ENCODE peak calls at places on chromosomes 11 and 22, in nine cellular contexts. D is brain microvascular endothelial cell, O is psoas muscle, G is fibroblast of the aortic adventitia, I is cardiac fibroblast, L is AG04450, H is trophoblast cell, J is GM12864, X is WERI-Rb-1. Y is an unnamed sample.

GRCh38 chr22:44451016-44451415 is 47.0 kb downstream of the RTL6 start:
- DNase-seq in O (no peak), L (no peak), I (no peak), J (no peak), H (no peak), X (no peak), D (no peak), G (no peak), Y (peak; percentile 29)

GRCh38 chr11:66272600-66272999 is 4.2 kb downstream of the RAB1B start:
- DNase-seq in L (no peak), J (no peak), O (no peak), D (no peak), H (no peak), X (no peak), G (no peak), I (no peak), Y (no peak)

GRCh38 chr11:32931605-32932004 is 39.0 kb downstream of the QSER1 start:
- DNase-seq in O (no peak), L (no peak), H (no peak), I (peak; percentile 8), J (no peak), X (no peak), D (no peak), G (peak; percentile 9), Y (no peak)

GRCh38 chr22:12601870-12602779 is 2925.9 kb upstream of the OR11H1 start:
- DNase-seq in H (peak; percentile 68), J (no peak), O (peak; percentile 55), L (no peak), G (no peak), D (no peak), X (peak; percentile 25), I (no peak), Y (no peak)

GRCh38 chr11:35235944-35236666 is 97.1 kb downstream of the CD44 start:
- DNase-seq in G (peak; percentile 25), D (no peak), J (no peak), X (no peak), H (no peak), I (no peak), L (no peak), O (no peak), Y (no peak)

GRCh38 chr11:70736461-70736860 is 338.1 kb downstream of the CTTN start:
- DNase-seq in G (no peak), I (no peak), L (no peak), X (no peak), O (peak; percentile 39), J (no peak), H (no peak), D (no peak), Y (no peak)

GRCh38 chr11:75633409-75634011 is 35.3 kb downstream of the MAP6 start:
- DNase-seq in L (no peak), I (no peak), G (no peak), J (no peak), H (no peak), D (no peak), O (no peak), X (peak; percentile 84), Y (no peak)

GRCh38 chr11:76763573-76764348 is 19.4 kb upstream of the TSKU start:
- DNase-seq in J (no peak), L (no peak), D (peak; percentile 79), G (peak; percentile 98), I (peak; percentile 93), H (no peak), O (peak; percentile 67), X (no peak), Y (no peak)

GRCh38 chr11:70153133-70153727 is 49.9 kb upstream of the FADD start:
- DNase-seq in D (no peak), G (no peak), I (no peak), X (no peak), J (peak; percentile 5), O (no peak), H (no peak), L (no peak), Y (no peak)

GRCh38 chr22:48407256-48407955 is 1420.3 kb downstream of the BRD1 start:
- DNase-seq in L (no peak), I (no peak), H (no peak), O (no peak), X (no peak), G (no peak), D (no peak), J (no peak), Y (no peak)

GRCh38 chr11:105108247-105108646 is 31.3 kb downstream of the CARD18 start:
- DNase-seq in L (no peak), J (no peak), X (no peak), H (no peak), I (no peak), G (no peak), D (no peak), O (no peak), Y (no peak)

GRCh38 chr22:25764270-25765015 is 22.5 kb downstream of the MYO18B start:
- DNase-seq in D (no peak), I (no peak), O (peak; percentile 50), L (no peak), H (no peak), J (no peak), G (no peak), X (peak; percentile 26), Y (peak; percentile 86)

GRCh38 chr11:90113541-90113940 is 20.9 kb upstream of the NAALAD2 start:
- DNase-seq in X (no peak), J (no peak), H (no peak), G (peak; percentile 10), D (no peak), O (no peak), L (no peak), I (peak; percentile 10), Y (no peak)

GRCh38 chr22:30206964-30207363 is 39.6 kb downstream of the LIF start:
- DNase-seq in D (peak; percentile 98), X (no peak), I (peak; percentile 90), H (peak; percentile 84), J (no peak), G (peak; percentile 93), O (no peak), L (peak; percentile 95), Y (peak; percentile 86)

GRCh38 chr22:28410050-28410816 is 269.4 kb downstream of the TTC28 start:
- DNase-seq in O (no peak), J (no peak), I (peak; percentile 44), D (peak; percentile 7), G (peak; percentile 71), L (no peak), X (peak; percentile 16), H (no peak), Y (no peak)

GRCh38 chr22:29130490-29130889 is 57.7 kb downstream of the KREMEN1 start:
- DNase-seq in L (no peak), G (no peak), J (no peak), I (no peak), X (no peak), D (no peak), H (no peak), O (no peak), Y (no peak)

GRCh38 chr11:87926250-87926970 is 248.8 kb downstream of the RAB38 start:
- DNase-seq in J (no peak), D (peak; percentile 90), X (peak; percentile 39), L (no peak), G (peak; percentile 1), H (no peak), O (no peak), I (peak; percentile 31), Y (peak; percentile 63)

DNA sequence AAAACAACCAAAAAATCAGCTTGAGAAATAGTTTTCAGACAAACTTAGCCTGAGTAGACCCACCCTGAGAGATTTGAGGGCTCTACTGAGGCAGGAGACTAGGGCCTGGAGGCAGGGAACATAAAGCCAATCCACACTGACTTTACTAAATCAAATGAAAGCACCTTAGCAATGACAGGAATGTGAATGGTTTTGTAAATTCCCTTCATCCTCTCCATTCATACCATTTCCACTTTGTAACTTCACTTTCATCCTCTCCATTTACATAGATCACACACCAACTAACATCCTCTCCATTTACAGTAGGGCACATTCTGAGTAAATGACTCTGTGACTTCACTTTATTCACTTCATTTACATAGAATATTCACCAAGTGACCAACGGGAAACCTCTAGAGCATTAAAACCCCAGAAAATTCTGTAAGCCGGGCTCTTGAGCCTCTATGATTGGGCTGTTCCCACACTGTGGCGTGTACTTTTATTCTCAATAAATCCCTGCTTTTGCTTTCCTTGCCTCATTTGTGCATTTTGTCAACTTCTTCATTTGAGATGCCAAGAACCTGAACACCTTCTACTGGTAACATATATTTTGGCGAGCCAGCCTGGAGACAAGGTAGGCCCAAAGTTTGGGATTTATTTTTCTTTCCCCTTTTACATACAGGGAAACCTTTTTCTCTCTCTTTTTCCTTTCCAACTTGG is 82.9 kb downstream of the PIWIL4 start:
- DNase-seq in D (no peak), I (no peak), G (no peak), J (no peak), O (no peak), L (no peak), X (no peak), H (no peak), Y (peak; percentile 58)
- H3K4me3 ChIP-seq in D (no peak overlapping the region), I (no peak overlapping the region), G (no peak overlapping the region), J (no peak overlapping the region), O (no peak overlapping the region), L (no peak overlapping the region), X (no peak overlapping the region), H (no peak overlapping the region), Y (no peak overlapping the region)

DNA sequence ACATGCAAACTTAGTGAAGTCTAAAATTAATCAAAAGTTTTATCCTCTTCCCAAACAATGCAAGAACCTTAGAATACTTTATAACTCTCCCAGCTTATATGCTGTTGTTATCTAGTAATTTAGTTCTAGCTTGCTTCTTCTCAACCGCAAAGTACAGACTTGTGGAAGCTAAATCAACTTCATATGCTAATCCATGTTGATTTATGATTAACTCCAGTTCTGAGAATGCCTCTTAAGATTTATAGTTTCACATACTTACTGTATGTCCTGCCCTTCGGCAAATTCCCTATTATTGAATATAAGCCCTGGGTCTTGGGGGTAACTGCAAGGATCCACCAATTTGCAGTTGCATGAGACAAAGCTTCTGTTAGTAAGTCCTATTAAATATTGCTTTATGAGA is 17.6 kb upstream of the SLC35F2 start:
- DNase-seq in O (no peak), L (no peak), X (no peak), H (no peak), G (no peak), D (no peak), I (no peak), J (no peak), Y (no peak)
- H3K4me3 ChIP-seq in O (no peak overlapping the region), L (no peak overlapping the region), X (no peak overlapping the region), H (no peak overlapping the region), G (no peak overlapping the region), D (no peak overlapping the region), I (no peak overlapping the region), J (no peak overlapping the region), Y (no peak overlapping the region)

DNA sequence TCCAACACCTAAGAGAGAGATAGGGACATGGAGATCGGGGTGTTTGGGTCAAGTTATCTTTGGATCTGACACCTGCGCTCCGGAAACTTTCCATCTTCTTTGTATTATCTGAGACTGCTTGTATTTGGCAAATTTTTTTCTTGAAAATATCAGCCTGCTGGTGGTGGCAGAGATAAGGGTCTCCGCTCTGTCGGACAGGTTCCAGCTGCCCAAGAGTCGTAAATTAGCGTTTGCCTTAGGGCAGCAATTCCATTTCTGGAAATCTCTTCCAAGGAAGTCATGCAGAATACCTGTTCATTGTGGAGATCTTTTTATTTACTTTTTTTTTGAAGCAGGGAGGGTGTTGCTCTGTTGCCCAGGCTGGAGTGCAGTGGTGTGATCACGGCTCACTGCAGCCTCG is 19.5 kb upstream of the CSNK1E start:
- DNase-seq in L (no peak), O (peak; percentile 6), G (no peak), J (no peak), H (peak; percentile 96), I (no peak), X (no peak), D (no peak), Y (no peak)
- H3K4me3 ChIP-seq in L (peak overlapping the region; percentile 58), O (peak overlapping the region; percentile 52), G (peak overlapping the region; percentile 59), J (peak overlapping the region; percentile 51), H (no peak overlapping the region), I (peak overlapping the region; percentile 40), X (no peak overlapping the region), D (no peak overlapping the region), Y (peak overlapping the region; percentile 73)

GRCh38 chr11:114076974-114077373 is 17.5 kb downstream of the ZBTB16 start:
- DNase-seq in O (no peak), X (no peak), D (no peak), I (no peak), G (no peak), J (no peak), H (no peak), L (no peak), Y (peak; percentile 58)
- H3K4me3 ChIP-seq in O (no peak overlapping the region), X (no peak overlapping the region), D (no peak overlapping the region), I (no peak overlapping the region), G (no peak overlapping the region), J (no peak overlapping the region), H (no peak overlapping the region), L (no peak overlapping the region), Y (peak overlapping the region; percentile 62)

Y was measured in endodermal cell.